ENCODE peak calls at places on chromosomes 12 and 14, in eight cellular contexts. One of them, this sample, is unnamed.

GRCh38 chr14:69335421-69335820 is 62.7 kb downstream of the ERH start:
- DNase-seq in fibroblast of villous mesenchyme: no peak
- DNase-seq in Panc1: no peak
- DNase-seq in DMS153: no peak
- DNase-seq in stimulated activated CD4-positive, alpha-beta T cell treated with anti-CD3 and anti-CD28 coated beads, TNF-alpha, amount 100 ng/mL, for 48 hours: no peak
- DNase-seq in NCI-H526: no peak
- DNase-seq in activated CD4-positive, alpha-beta T cell treated with anti-CD3 and anti-CD28 coated beads for 48 hours: no peak
- DNase-seq in naive thymus-derived CD8-positive, alpha-beta T cell: peak; percentile 35
- DNase-seq in this sample: no peak

GRCh38 chr12:6285532-6286306 is 24.8 kb upstream of the PLEKHG6 start:
- DNase-seq in fibroblast of villous mesenchyme: peak; percentile 52
- DNase-seq in Panc1: no peak
- DNase-seq in DMS153: no peak
- DNase-seq in stimulated activated CD4-positive, alpha-beta T cell treated with anti-CD3 and anti-CD28 coated beads, TNF-alpha, amount 100 ng/mL, for 48 hours: no peak
- DNase-seq in NCI-H526: no peak
- DNase-seq in activated CD4-positive, alpha-beta T cell treated with anti-CD3 and anti-CD28 coated beads for 48 hours: no peak
- DNase-seq in naive thymus-derived CD8-positive, alpha-beta T cell: no peak
- DNase-seq in this sample: no peak

GRCh38 chr12:124543591-124544310 is 23.7 kb downstream of the NCOR2 start:
- DNase-seq in fibroblast of villous mesenchyme: peak; percentile 67
- DNase-seq in Panc1: no peak
- DNase-seq in DMS153: no peak
- DNase-seq in stimulated activated CD4-positive, alpha-beta T cell treated with anti-CD3 and anti-CD28 coated beads, TNF-alpha, amount 100 ng/mL, for 48 hours: no peak
- DNase-seq in NCI-H526: peak; percentile 15
- DNase-seq in activated CD4-positive, alpha-beta T cell treated with anti-CD3 and anti-CD28 coated beads for 48 hours: no peak
- DNase-seq in naive thymus-derived CD8-positive, alpha-beta T cell: no peak
- DNase-seq in this sample: no peak

GRCh38 chr14:74464785-74465184 is 28.3 kb downstream of the NPC2 start:
- DNase-seq in fibroblast of villous mesenchyme: no peak
- DNase-seq in Panc1: no peak
- DNase-seq in DMS153: no peak
- DNase-seq in stimulated activated CD4-positive, alpha-beta T cell treated with anti-CD3 and anti-CD28 coated beads, TNF-alpha, amount 100 ng/mL, for 48 hours: no peak
- DNase-seq in NCI-H526: no peak
- DNase-seq in activated CD4-positive, alpha-beta T cell treated with anti-CD3 and anti-CD28 coated beads for 48 hours: no peak
- DNase-seq in naive thymus-derived CD8-positive, alpha-beta T cell: no peak
- DNase-seq in this sample: no peak

GRCh38 chr12:119715268-119715620 is 47.3 kb downstream of the PRKAB1 start:
- DNase-seq in fibroblast of villous mesenchyme: peak; percentile 34
- DNase-seq in Panc1: no peak
- DNase-seq in DMS153: no peak
- DNase-seq in stimulated activated CD4-positive, alpha-beta T cell treated with anti-CD3 and anti-CD28 coated beads, TNF-alpha, amount 100 ng/mL, for 48 hours: no peak
- DNase-seq in NCI-H526: no peak
- DNase-seq in activated CD4-positive, alpha-beta T cell treated with anti-CD3 and anti-CD28 coated beads for 48 hours: no peak
- DNase-seq in naive thymus-derived CD8-positive, alpha-beta T cell: no peak
- DNase-seq in this sample: no peak

GRCh38 chr12:52655720-52656124 is 3.7 kb upstream of the KRT2 start:
- DNase-seq in fibroblast of villous mesenchyme: no peak
- DNase-seq in Panc1: no peak
- DNase-seq in DMS153: no peak
- DNase-seq in stimulated activated CD4-positive, alpha-beta T cell treated with anti-CD3 and anti-CD28 coated beads, TNF-alpha, amount 100 ng/mL, for 48 hours: no peak
- DNase-seq in NCI-H526: no peak
- DNase-seq in activated CD4-positive, alpha-beta T cell treated with anti-CD3 and anti-CD28 coated beads for 48 hours: no peak
- DNase-seq in naive thymus-derived CD8-positive, alpha-beta T cell: no peak
- DNase-seq in this sample: no peak

GRCh38 chr12:68880660-68881325 is 52.2 kb downstream of the CPM start:
- DNase-seq in fibroblast of villous mesenchyme: no peak
- DNase-seq in Panc1: no peak
- DNase-seq in DMS153: no peak
- DNase-seq in stimulated activated CD4-positive, alpha-beta T cell treated with anti-CD3 and anti-CD28 coated beads, TNF-alpha, amount 100 ng/mL, for 48 hours: no peak
- DNase-seq in NCI-H526: no peak
- DNase-seq in activated CD4-positive, alpha-beta T cell treated with anti-CD3 and anti-CD28 coated beads for 48 hours: no peak
- DNase-seq in naive thymus-derived CD8-positive, alpha-beta T cell: no peak
- DNase-seq in this sample: no peak

GRCh38 chr12:96034631-96035282 is 630 bp downstream of the LTA4H start:
- DNase-seq in fibroblast of villous mesenchyme: peak; percentile 38
- DNase-seq in Panc1: no peak
- DNase-seq in DMS153: no peak
- DNase-seq in stimulated activated CD4-positive, alpha-beta T cell treated with anti-CD3 and anti-CD28 coated beads, TNF-alpha, amount 100 ng/mL, for 48 hours: no peak
- DNase-seq in NCI-H526: peak; percentile 72
- DNase-seq in activated CD4-positive, alpha-beta T cell treated with anti-CD3 and anti-CD28 coated beads for 48 hours: no peak
- DNase-seq in naive thymus-derived CD8-positive, alpha-beta T cell: no peak
- DNase-seq in this sample: peak; percentile 18

GRCh38 chr14:76922599-76922998 is 96.4 kb downstream of the LRRC74A start:
- DNase-seq in fibroblast of villous mesenchyme: no peak
- DNase-seq in Panc1: no peak
- DNase-seq in DMS153: no peak
- DNase-seq in stimulated activated CD4-positive, alpha-beta T cell treated with anti-CD3 and anti-CD28 coated beads, TNF-alpha, amount 100 ng/mL, for 48 hours: no peak
- DNase-seq in NCI-H526: no peak
- DNase-seq in activated CD4-positive, alpha-beta T cell treated with anti-CD3 and anti-CD28 coated beads for 48 hours: no peak
- DNase-seq in naive thymus-derived CD8-positive, alpha-beta T cell: no peak
- DNase-seq in this sample: no peak

GRCh38 chr14:97301931-97302559 is 504.9 kb downstream of the VRK1 start:
- DNase-seq in fibroblast of villous mesenchyme: no peak
- DNase-seq in Panc1: no peak
- DNase-seq in DMS153: no peak
- DNase-seq in stimulated activated CD4-positive, alpha-beta T cell treated with anti-CD3 and anti-CD28 coated beads, TNF-alpha, amount 100 ng/mL, for 48 hours: no peak
- DNase-seq in NCI-H526: peak; percentile 25
- DNase-seq in activated CD4-positive, alpha-beta T cell treated with anti-CD3 and anti-CD28 coated beads for 48 hours: no peak
- DNase-seq in naive thymus-derived CD8-positive, alpha-beta T cell: no peak
- DNase-seq in this sample: no peak

GRCh38 chr12:130596241-130596640 is 119.9 kb downstream of the RIMBP2 start:
- DNase-seq in fibroblast of villous mesenchyme: no peak
- DNase-seq in Panc1: no peak
- DNase-seq in DMS153: no peak
- DNase-seq in stimulated activated CD4-positive, alpha-beta T cell treated with anti-CD3 and anti-CD28 coated beads, TNF-alpha, amount 100 ng/mL, for 48 hours: no peak
- DNase-seq in NCI-H526: no peak
- DNase-seq in activated CD4-positive, alpha-beta T cell treated with anti-CD3 and anti-CD28 coated beads for 48 hours: no peak
- DNase-seq in naive thymus-derived CD8-positive, alpha-beta T cell: no peak
- DNase-seq in this sample: no peak

GRCh38 chr14:31934767-31935266 is 142.3 kb upstream of the ARHGAP5 start:
- DNase-seq in fibroblast of villous mesenchyme: peak; percentile 78
- DNase-seq in Panc1: no peak
- DNase-seq in DMS153: peak; percentile 87
- DNase-seq in stimulated activated CD4-positive, alpha-beta T cell treated with anti-CD3 and anti-CD28 coated beads, TNF-alpha, amount 100 ng/mL, for 48 hours: no peak
- DNase-seq in NCI-H526: peak; percentile 49
- DNase-seq in activated CD4-positive, alpha-beta T cell treated with anti-CD3 and anti-CD28 coated beads for 48 hours: no peak
- DNase-seq in naive thymus-derived CD8-positive, alpha-beta T cell: no peak
- DNase-seq in this sample: peak; percentile 46

GRCh38 chr12:42129595-42130204 is 15.0 kb downstream of the GXYLT1 start:
- DNase-seq in fibroblast of villous mesenchyme: peak; percentile 79
- DNase-seq in Panc1: no peak
- DNase-seq in DMS153: peak; percentile 15
- DNase-seq in stimulated activated CD4-positive, alpha-beta T cell treated with anti-CD3 and anti-CD28 coated beads, TNF-alpha, amount 100 ng/mL, for 48 hours: no peak
- DNase-seq in NCI-H526: peak; percentile 68
- DNase-seq in activated CD4-positive, alpha-beta T cell treated with anti-CD3 and anti-CD28 coated beads for 48 hours: no peak
- DNase-seq in naive thymus-derived CD8-positive, alpha-beta T cell: no peak
- DNase-seq in this sample: no peak

GRCh38 chr14:35669782-35670181 is 135.8 kb downstream of the INSM2 start:
- DNase-seq in fibroblast of villous mesenchyme: peak; percentile 16
- DNase-seq in Panc1: peak; percentile 12
- DNase-seq in DMS153: peak; percentile 58
- DNase-seq in stimulated activated CD4-positive, alpha-beta T cell treated with anti-CD3 and anti-CD28 coated beads, TNF-alpha, amount 100 ng/mL, for 48 hours: no peak
- DNase-seq in NCI-H526: peak; percentile 81
- DNase-seq in activated CD4-positive, alpha-beta T cell treated with anti-CD3 and anti-CD28 coated beads for 48 hours: no peak
- DNase-seq in naive thymus-derived CD8-positive, alpha-beta T cell: no peak
- DNase-seq in this sample: no peak

GRCh38 chr12:111353603-111354295 is 15.1 kb downstream of the PHETA1 start:
- DNase-seq in fibroblast of villous mesenchyme: no peak
- DNase-seq in Panc1: no peak
- DNase-seq in DMS153: no peak
- DNase-seq in stimulated activated CD4-positive, alpha-beta T cell treated with anti-CD3 and anti-CD28 coated beads, TNF-alpha, amount 100 ng/mL, for 48 hours: no peak
- DNase-seq in NCI-H526: no peak
- DNase-seq in activated CD4-positive, alpha-beta T cell treated with anti-CD3 and anti-CD28 coated beads for 48 hours: no peak
- DNase-seq in naive thymus-derived CD8-positive, alpha-beta T cell: no peak
- DNase-seq in this sample: no peak

GRCh38 chr14:77483851-77484250 is 14.8 kb downstream of the ISM2 start:
- DNase-seq in fibroblast of villous mesenchyme: no peak
- DNase-seq in Panc1: no peak
- DNase-seq in DMS153: no peak
- DNase-seq in stimulated activated CD4-positive, alpha-beta T cell treated with anti-CD3 and anti-CD28 coated beads, TNF-alpha, amount 100 ng/mL, for 48 hours: no peak
- DNase-seq in NCI-H526: no peak
- DNase-seq in activated CD4-positive, alpha-beta T cell treated with anti-CD3 and anti-CD28 coated beads for 48 hours: no peak
- DNase-seq in naive thymus-derived CD8-positive, alpha-beta T cell: no peak
- DNase-seq in this sample: no peak

GRCh38 chr12:52772188-52772587 is 5.0 kb downstream of the KRT76 start:
- DNase-seq in fibroblast of villous mesenchyme: no peak
- DNase-seq in Panc1: no peak
- DNase-seq in DMS153: no peak
- DNase-seq in stimulated activated CD4-positive, alpha-beta T cell treated with anti-CD3 and anti-CD28 coated beads, TNF-alpha, amount 100 ng/mL, for 48 hours: no peak
- DNase-seq in NCI-H526: no peak
- DNase-seq in activated CD4-positive, alpha-beta T cell treated with anti-CD3 and anti-CD28 coated beads for 48 hours: no peak
- DNase-seq in naive thymus-derived CD8-positive, alpha-beta T cell: no peak
- DNase-seq in this sample: no peak

GRCh38 chr12:76020281-76020680 is 11.3 kb downstream of the PHLDA1 start:
- DNase-seq in fibroblast of villous mesenchyme: peak; percentile 86
- DNase-seq in Panc1: no peak
- DNase-seq in DMS153: no peak
- DNase-seq in stimulated activated CD4-positive, alpha-beta T cell treated with anti-CD3 and anti-CD28 coated beads, TNF-alpha, amount 100 ng/mL, for 48 hours: peak; percentile 83
- DNase-seq in NCI-H526: no peak
- DNase-seq in activated CD4-positive, alpha-beta T cell treated with anti-CD3 and anti-CD28 coated beads for 48 hours: peak; percentile 88
- DNase-seq in naive thymus-derived CD8-positive, alpha-beta T cell: peak; percentile 43
- DNase-seq in this sample: no peak

GRCh38 chr14:103056322-103057027 is 874 bp downstream of the CDC42BPB start:
- DNase-seq in fibroblast of villous mesenchyme: peak; percentile 88
- DNase-seq in Panc1: no peak
- DNase-seq in DMS153: peak; percentile 2
- DNase-seq in stimulated activated CD4-positive, alpha-beta T cell treated with anti-CD3 and anti-CD28 coated beads, TNF-alpha, amount 100 ng/mL, for 48 hours: no peak
- DNase-seq in NCI-H526: peak; percentile 74
- DNase-seq in activated CD4-positive, alpha-beta T cell treated with anti-CD3 and anti-CD28 coated beads for 48 hours: no peak
- DNase-seq in naive thymus-derived CD8-positive, alpha-beta T cell: no peak
- DNase-seq in this sample: peak; percentile 5

GRCh38 chr12:1878695-1879094 is 39.8 kb downstream of the CACNA2D4 start:
- DNase-seq in fibroblast of villous mesenchyme: no peak
- DNase-seq in Panc1: no peak
- DNase-seq in DMS153: no peak
- DNase-seq in stimulated activated CD4-positive, alpha-beta T cell treated with anti-CD3 and anti-CD28 coated beads, TNF-alpha, amount 100 ng/mL, for 48 hours: no peak
- DNase-seq in NCI-H526: no peak
- DNase-seq in activated CD4-positive, alpha-beta T cell treated with anti-CD3 and anti-CD28 coated beads for 48 hours: no peak
- DNase-seq in naive thymus-derived CD8-positive, alpha-beta T cell: no peak
- DNase-seq in this sample: no peak

GRCh38 chr12:104805186-104805585 is 152.9 kb downstream of the SLC41A2 start:
- DNase-seq in fibroblast of villous mesenchyme: peak; percentile 19
- DNase-seq in Panc1: no peak
- DNase-seq in DMS153: no peak
- DNase-seq in stimulated activated CD4-positive, alpha-beta T cell treated with anti-CD3 and anti-CD28 coated beads, TNF-alpha, amount 100 ng/mL, for 48 hours: no peak
- DNase-seq in NCI-H526: no peak
- DNase-seq in activated CD4-positive, alpha-beta T cell treated with anti-CD3 and anti-CD28 coated beads for 48 hours: no peak
- DNase-seq in naive thymus-derived CD8-positive, alpha-beta T cell: no peak
- DNase-seq in this sample: no peak

GRCh38 chr14:101022121-101022520 is 118.6 kb upstream of the RTL1 start:
- DNase-seq in fibroblast of villous mesenchyme: peak; percentile 20
- DNase-seq in Panc1: no peak
- DNase-seq in DMS153: no peak
- DNase-seq in stimulated activated CD4-positive, alpha-beta T cell treated with anti-CD3 and anti-CD28 coated beads, TNF-alpha, amount 100 ng/mL, for 48 hours: no peak
- DNase-seq in NCI-H526: no peak
- DNase-seq in activated CD4-positive, alpha-beta T cell treated with anti-CD3 and anti-CD28 coated beads for 48 hours: no peak
- DNase-seq in naive thymus-derived CD8-positive, alpha-beta T cell: peak; percentile 5
- DNase-seq in this sample: no peak

GRCh38 chr14:71448431-71449315 is 483.6 kb upstream of the RGS6 start:
- DNase-seq in fibroblast of villous mesenchyme: no peak
- DNase-seq in Panc1: no peak
- DNase-seq in DMS153: no peak
- DNase-seq in stimulated activated CD4-positive, alpha-beta T cell treated with anti-CD3 and anti-CD28 coated beads, TNF-alpha, amount 100 ng/mL, for 48 hours: no peak
- DNase-seq in NCI-H526: no peak
- DNase-seq in activated CD4-positive, alpha-beta T cell treated with anti-CD3 and anti-CD28 coated beads for 48 hours: no peak
- DNase-seq in naive thymus-derived CD8-positive, alpha-beta T cell: no peak
- DNase-seq in this sample: no peak